ENCODE peak calls at places on chromosome 1, in six cellular contexts. One of them, this sample, is unnamed.

GRCh38 chr1:220281159-220281574 is 8.9 kb upstream of the RAB3GAP2 start:
- DNase-seq in heart left ventricle: no peak
- DNase-seq in A549: peak; percentile 12
- DNase-seq in Peyer's patch: no peak
- DNase-seq in lung: no peak
- DNase-seq in small intestine: no peak
- DNase-seq in this sample: no peak

GRCh38 chr1:236753554-236753953 is 41.5 kb upstream of the MTR start:
- DNase-seq in Peyer's patch: no peak
- DNase-seq in lung: no peak
- DNase-seq in A549: peak; percentile 21
- DNase-seq in heart left ventricle: no peak
- DNase-seq in small intestine: peak; percentile 31
- DNase-seq in this sample: no peak

GRCh38 chr1:55823521-55824296 is 608.5 kb upstream of the USP24 start:
- DNase-seq in small intestine: no peak
- DNase-seq in Peyer's patch: no peak
- DNase-seq in A549: no peak
- DNase-seq in heart left ventricle: no peak
- DNase-seq in lung: no peak
- DNase-seq in this sample: no peak

GRCh38 chr1:160375788-160376524 is 9.1 kb downstream of the NHLH1 start:
- DNase-seq in A549: no peak
- DNase-seq in lung: no peak
- DNase-seq in Peyer's patch: no peak
- DNase-seq in heart left ventricle: no peak
- DNase-seq in small intestine: no peak
- DNase-seq in this sample: peak; percentile 65

GRCh38 chr1:17438176-17438976 is 1.1 kb downstream of the RCC2 start:
- DNase-seq in small intestine: peak; percentile 57
- DNase-seq in Peyer's patch: peak; percentile 87
- DNase-seq in A549: no peak
- DNase-seq in heart left ventricle: peak; percentile 79
- DNase-seq in lung: peak; percentile 67
- DNase-seq in this sample: peak; percentile 80

GRCh38 chr1:166489670-166490436 is 323.1 kb upstream of the FAM78B start:
- DNase-seq in heart left ventricle: no peak
- DNase-seq in small intestine: peak; percentile 84
- DNase-seq in lung: peak; percentile 30
- DNase-seq in A549: no peak
- DNase-seq in Peyer's patch: peak; percentile 47
- DNase-seq in this sample: no peak

GRCh38 chr1:206117151-206117948 is at the start of gene AVPR1B:
- DNase-seq in A549: peak; percentile 31
- DNase-seq in Peyer's patch: peak; percentile 41
- DNase-seq in small intestine: peak; percentile 30
- DNase-seq in heart left ventricle: peak; percentile 45
- DNase-seq in lung: no peak
- DNase-seq in this sample: no peak

GRCh38 chr1:212597495-212597894 is 11.1 kb upstream of the ATF3 start:
- DNase-seq in Peyer's patch: no peak
- DNase-seq in small intestine: peak; percentile 91
- DNase-seq in lung: no peak
- DNase-seq in A549: no peak
- DNase-seq in heart left ventricle: no peak
- DNase-seq in this sample: no peak

GRCh38 chr1:109789771-109790170 is 26.0 kb upstream of the EPS8L3 start:
- DNase-seq in A549: no peak
- DNase-seq in small intestine: no peak
- DNase-seq in heart left ventricle: peak; percentile 14
- DNase-seq in Peyer's patch: no peak
- DNase-seq in lung: no peak
- DNase-seq in this sample: peak; percentile 22

GRCh38 chr1:109790735-109791494 is 27.2 kb upstream of the EPS8L3 start:
- DNase-seq in small intestine: peak; percentile 60
- DNase-seq in A549: no peak
- DNase-seq in lung: peak; percentile 49
- DNase-seq in heart left ventricle: peak; percentile 68
- DNase-seq in Peyer's patch: peak; percentile 58
- DNase-seq in this sample: peak; percentile 33

GRCh38 chr1:109791495-109792040 is 27.8 kb upstream of the EPS8L3 start:
- DNase-seq in heart left ventricle: peak; percentile 15
- DNase-seq in lung: no peak
- DNase-seq in small intestine: no peak
- DNase-seq in Peyer's patch: no peak
- DNase-seq in A549: no peak
- DNase-seq in this sample: no peak

GRCh38 chr1:109788695-109789521 is 25.2 kb upstream of the EPS8L3 start:
- DNase-seq in Peyer's patch: no peak
- DNase-seq in small intestine: no peak
- DNase-seq in lung: no peak
- DNase-seq in A549: peak; percentile 58
- DNase-seq in heart left ventricle: peak; percentile 8
- DNase-seq in this sample: peak; percentile 39

DNA sequence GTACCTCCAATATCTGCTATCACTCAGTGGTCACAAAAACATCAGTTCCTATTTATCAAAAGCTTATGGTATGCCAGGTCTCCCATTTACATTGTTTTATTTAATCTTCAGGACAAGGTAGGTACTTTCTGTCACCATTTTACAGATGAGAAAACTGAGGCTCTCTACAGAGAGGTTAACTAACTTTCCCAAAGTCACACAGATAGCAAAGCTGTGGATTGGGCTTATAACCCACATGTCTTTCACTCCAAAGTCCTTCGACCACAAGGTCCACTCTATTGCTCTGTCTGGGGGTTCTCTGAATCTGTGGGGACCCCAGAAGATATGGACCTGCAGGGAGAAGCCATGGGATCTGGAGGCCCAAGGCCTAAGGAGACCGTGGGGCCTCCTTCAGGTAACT is 26.6 kb upstream of the EPS8L3 start:
- DNase-seq in small intestine: no peak
- DNase-seq in Peyer's patch: no peak
- DNase-seq in A549: no peak
- DNase-seq in heart left ventricle: no peak
- DNase-seq in lung: no peak
- DNase-seq in this sample: no peak
- H3K4me1 ChIP-seq in small intestine: peaks cover 22% of the 10 kb centered on the region
- H3K4me1 ChIP-seq in Peyer's patch: peaks cover 84% of the 10 kb centered on the region
- H3K4me1 ChIP-seq in A549: peaks cover 80% of the 10 kb centered on the region
- H3K4me1 ChIP-seq in heart left ventricle: peaks cover 62% of the 10 kb centered on the region
- H3K4me1 ChIP-seq in lung: peaks cover 36% of the 10 kb centered on the region
- H3K4me1 ChIP-seq in this sample: peaks cover 63% of the 10 kb centered on the region

GRCh38 chr1:41174170-41174569 is 67.9 kb downstream of the SCMH1 start:
- DNase-seq in Peyer's patch: no peak
- DNase-seq in small intestine: no peak
- DNase-seq in A549: no peak
- DNase-seq in heart left ventricle: no peak
- DNase-seq in lung: no peak
- DNase-seq in this sample: no peak
- H3K9me3 ChIP-seq in Peyer's patch: peaks cover 4% of the 10 kb centered on the region
- H3K9me3 ChIP-seq in small intestine: no peaks in the 10 kb centered on the region
- H3K9me3 ChIP-seq in A549: no peaks in the 10 kb centered on the region
- H3K9me3 ChIP-seq in heart left ventricle: peaks cover 13% of the 10 kb centered on the region
- H3K9me3 ChIP-seq in lung: peaks cover under 1% of the 10 kb centered on the region
- H3K9me3 ChIP-seq in this sample: no peaks in the 10 kb centered on the region

DNA sequence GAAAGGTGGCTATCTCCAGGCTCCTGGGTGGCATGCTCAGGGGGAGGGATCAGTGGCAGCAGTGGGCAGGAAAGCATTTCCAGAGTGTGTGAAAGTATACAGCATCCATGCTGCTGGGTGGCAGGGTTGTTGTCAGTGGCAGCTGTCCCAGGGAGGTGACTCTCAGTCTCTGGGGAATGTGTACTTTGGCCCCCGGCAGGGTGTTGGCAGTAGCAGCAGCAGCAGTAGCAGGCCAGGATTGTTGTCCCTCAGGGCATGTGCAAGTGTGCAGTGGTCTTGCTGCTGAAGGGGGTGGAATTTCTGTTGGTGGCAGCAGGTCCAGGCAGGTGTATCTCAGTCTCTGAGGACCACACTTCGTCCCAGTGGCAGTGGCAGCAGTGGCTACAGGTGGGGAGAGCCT is 71.7 kb upstream of the GUCA2B start:
- DNase-seq in lung: no peak
- DNase-seq in small intestine: peak; percentile 87
- DNase-seq in heart left ventricle: no peak
- DNase-seq in A549: no peak
- DNase-seq in Peyer's patch: no peak
- DNase-seq in this sample: no peak
- H3K4me3 ChIP-seq in lung: no peak overlapping the region
- H3K4me3 ChIP-seq in small intestine: no peak overlapping the region
- H3K4me3 ChIP-seq in heart left ventricle: no peak overlapping the region
- H3K4me3 ChIP-seq in A549: no peak overlapping the region
- H3K4me3 ChIP-seq in Peyer's patch: no peak overlapping the region
- H3K4me3 ChIP-seq in this sample: no peak overlapping the region

GRCh38 chr1:151009206-151009587 is 948 bp downstream of the PRUNE1 start:
- DNase-seq in heart left ventricle: no peak
- DNase-seq in Peyer's patch: no peak
- DNase-seq in lung: no peak
- DNase-seq in A549: no peak
- DNase-seq in small intestine: no peak
- DNase-seq in this sample: no peak

GRCh38 chr1:151006331-151007052 is at the start of gene MINDY1:
- DNase-seq in small intestine: peak; percentile 86
- DNase-seq in A549: peak; percentile 95
- DNase-seq in lung: peak; percentile 62
- DNase-seq in heart left ventricle: peak; percentile 72
- DNase-seq in Peyer's patch: peak; percentile 58
- DNase-seq in this sample: peak; percentile 80

GRCh38 chr1:151009674-151010345 is 1.6 kb downstream of the PRUNE1 start:
- DNase-seq in lung: no peak
- DNase-seq in small intestine: no peak
- DNase-seq in heart left ventricle: no peak
- DNase-seq in Peyer's patch: no peak
- DNase-seq in A549: no peak
- DNase-seq in this sample: no peak

GRCh38 chr1:151008244-151009205 is at the start of gene PRUNE1:
- DNase-seq in small intestine: peak; percentile 97
- DNase-seq in A549: peak; percentile 100
- DNase-seq in heart left ventricle: peak; percentile 98
- DNase-seq in lung: peak; percentile 96
- DNase-seq in Peyer's patch: peak; percentile 94
- DNase-seq in this sample: peak; percentile 94

DNA sequence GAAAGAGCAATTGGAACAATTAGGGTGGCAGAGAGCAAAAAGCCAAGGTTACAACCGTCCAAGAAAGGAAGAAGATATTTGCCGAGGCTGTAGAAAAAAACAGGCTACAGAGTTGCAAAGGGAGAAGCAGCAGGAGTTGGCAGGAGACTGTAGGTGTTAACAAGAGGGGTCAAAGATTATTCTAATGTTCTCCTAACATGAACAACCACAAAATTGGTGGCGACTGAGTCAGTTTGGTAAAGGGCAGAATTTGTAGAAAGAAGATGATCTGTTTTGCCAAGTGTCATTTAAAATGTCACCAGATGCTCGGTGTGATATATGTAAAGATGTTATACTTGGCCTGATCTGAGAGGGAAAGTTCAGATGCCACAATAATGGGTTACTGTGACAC is 401 bp upstream of the PRUNE1 start:
- DNase-seq in Peyer's patch: no peak
- DNase-seq in lung: no peak
- DNase-seq in heart left ventricle: no peak
- DNase-seq in A549: no peak
- DNase-seq in small intestine: no peak
- DNase-seq in this sample: no peak
- H3K4me1 ChIP-seq in Peyer's patch: peaks cover 80% of the 10 kb centered on the region
- H3K4me1 ChIP-seq in lung: peaks cover 6% of the 10 kb centered on the region
- H3K4me1 ChIP-seq in heart left ventricle: peaks cover 82% of the 10 kb centered on the region
- H3K4me1 ChIP-seq in A549: peaks cover 48% of the 10 kb centered on the region
- H3K4me1 ChIP-seq in small intestine: peaks cover 9% of the 10 kb centered on the region
- H3K4me1 ChIP-seq in this sample: peaks cover 32% of the 10 kb centered on the region

GRCh38 chr1:247964933-247965332 is at the start of gene OR2AK2:
- DNase-seq in heart left ventricle: no peak
- DNase-seq in Peyer's patch: no peak
- DNase-seq in lung: no peak
- DNase-seq in small intestine: no peak
- DNase-seq in A549: no peak
- DNase-seq in this sample: no peak
- H3K9me3 ChIP-seq in heart left ventricle: no peaks in the 10 kb centered on the region
- H3K9me3 ChIP-seq in Peyer's patch: no peaks in the 10 kb centered on the region
- H3K9me3 ChIP-seq in lung: no peaks in the 10 kb centered on the region
- H3K9me3 ChIP-seq in small intestine: peaks cover 2% of the 10 kb centered on the region
- H3K9me3 ChIP-seq in A549: peaks cover 3% of the 10 kb centered on the region
- H3K9me3 ChIP-seq in this sample: no peaks in the 10 kb centered on the region

DNA sequence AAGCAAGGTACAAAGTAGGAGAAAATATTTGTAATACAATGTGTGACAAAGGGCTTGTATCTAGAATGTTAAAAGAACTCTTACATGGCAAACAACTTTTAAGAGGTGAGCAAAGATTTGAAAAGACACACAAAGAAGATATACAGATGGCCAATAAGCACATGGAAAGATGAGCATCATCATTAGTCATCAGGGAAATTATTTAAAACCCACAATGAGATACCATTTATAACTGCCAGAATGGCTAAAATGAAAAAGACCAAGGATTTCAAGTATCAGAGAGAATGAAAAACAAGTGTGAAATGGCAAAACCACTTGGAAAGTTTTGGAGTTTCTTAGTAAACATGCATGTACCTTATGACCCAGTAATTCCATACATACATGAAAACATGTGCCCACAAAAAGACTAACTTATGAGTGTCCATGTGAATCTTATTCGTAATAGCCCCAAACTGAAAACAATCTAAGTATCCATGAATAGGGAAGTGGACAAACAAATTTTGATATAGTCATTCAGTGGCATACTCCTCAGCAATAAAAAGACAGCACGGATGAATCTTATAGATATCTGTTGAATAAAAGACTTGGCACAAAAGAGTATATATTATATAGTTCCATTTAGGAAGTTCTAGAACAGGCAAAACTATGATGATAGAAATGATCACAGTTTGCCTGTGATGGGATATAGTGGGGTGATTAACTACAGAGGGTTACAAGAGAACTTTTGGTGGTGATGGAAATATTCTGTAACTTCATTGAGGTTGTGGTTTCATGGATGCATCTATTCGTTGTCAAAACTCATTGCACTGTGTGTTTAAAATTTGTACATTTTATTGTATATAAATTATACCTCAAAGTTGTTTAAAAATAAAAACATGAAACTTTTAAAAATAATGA is 82.0 kb downstream of the DISP1 start:
- DNase-seq in lung: no peak
- DNase-seq in small intestine: no peak
- DNase-seq in A549: no peak
- DNase-seq in heart left ventricle: no peak
- DNase-seq in Peyer's patch: no peak
- DNase-seq in this sample: no peak
- H3K4me3 ChIP-seq in lung: no peak overlapping the region
- H3K4me3 ChIP-seq in small intestine: no peak overlapping the region
- H3K4me3 ChIP-seq in A549: no peak overlapping the region
- H3K4me3 ChIP-seq in heart left ventricle: no peak overlapping the region
- H3K4me3 ChIP-seq in Peyer's patch: no peak overlapping the region
- H3K4me3 ChIP-seq in this sample: no peak overlapping the region

GRCh38 chr1:51664412-51665240 is 47.7 kb downstream of the OSBPL9 start:
- DNase-seq in lung: no peak
- DNase-seq in Peyer's patch: no peak
- DNase-seq in A549: no peak
- DNase-seq in heart left ventricle: no peak
- DNase-seq in small intestine: no peak
- DNase-seq in this sample: peak; percentile 54
- H3K4me1 ChIP-seq in lung: no peaks in the 10 kb centered on the region
- H3K4me1 ChIP-seq in Peyer's patch: no peaks in the 10 kb centered on the region
- H3K4me1 ChIP-seq in A549: peaks cover 39% of the 10 kb centered on the region
- H3K4me1 ChIP-seq in heart left ventricle: peaks cover 98% of the 10 kb centered on the region
- H3K4me1 ChIP-seq in small intestine: no peaks in the 10 kb centered on the region
- H3K4me1 ChIP-seq in this sample: peaks cover 57% of the 10 kb centered on the region